ENCODE peak calls at places on chromosomes 7 and 10, in four cellular contexts. G is HepG2, K is GM12878, Q is A549. V is an unnamed sample.

GRCh38 chr7:140349172-140349771 is 49.1 kb downstream of the SLC37A3 start:
- ATAC-seq in G (no peak), Q (no peak), K (no peak), V (no peak)

GRCh38 chr7:82506702-82507101 is 63.1 kb upstream of the CACNA2D1 start:
- ATAC-seq in Q (no peak), G (peak), K (peak), V (peak)

GRCh38 chr7:17599733-17600685 is 301.6 kb downstream of the AHR start:
- ATAC-seq in Q (peak), K (no peak), G (peak), V (no peak)

GRCh38 chr7:155214328-155214986 is 83.2 kb upstream of the INSIG1 start:
- ATAC-seq in K (no peak), G (peak), Q (no peak), V (no peak)

GRCh38 chr7:121187676-121188075 is 141.1 kb upstream of the WNT16 start:
- ATAC-seq in Q (no peak), K (no peak), G (no peak), V (no peak)

GRCh38 chr10:72303424-72304128 is 29.9 kb downstream of the DDIT4 start:
- ATAC-seq in K (no peak), G (peak), Q (no peak), V (no peak)

GRCh38 chr7:148787571-148788295 is 89.0 kb downstream of the CUL1 start:
- ATAC-seq in G (no peak), K (no peak), Q (no peak), V (no peak)

GRCh38 chr10:81784111-81784597 is 90.8 kb upstream of the NRG3 start:
- ATAC-seq in K (no peak), Q (no peak), G (no peak), V (no peak)

GRCh38 chr10:50622497-50623298 is 1.1 kb downstream of the SGMS1 start:
- ATAC-seq in Q (no peak), G (peak), K (peak), V (no peak)

GRCh38 chr7:74194686-74195085 is 15.1 kb upstream of the LAT2 start:
- ATAC-seq in G (no peak), Q (no peak), K (no peak), V (no peak)
- H3K27ac ChIP-seq in G (no peak), Q (no peak), K (no peak), V (no peak)

GRCh38 chr7:31887006-31887405 is 183.2 kb downstream of the PDE1C start:
- ATAC-seq in K (no peak), Q (no peak), G (no peak), V (no peak)

GRCh38 chr7:31885160-31885559 is 185.0 kb downstream of the PDE1C start:
- ATAC-seq in G (no peak), Q (no peak), K (no peak), V (peak)

GRCh38 chr7:31883761-31884164 is 186.4 kb downstream of the PDE1C start:
- ATAC-seq in G (no peak), Q (peak), K (peak), V (peak)

GRCh38 chr7:31878875-31879274 is 191.3 kb downstream of the PDE1C start:
- ATAC-seq in K (no peak), G (no peak), Q (no peak), V (no peak)

DNA sequence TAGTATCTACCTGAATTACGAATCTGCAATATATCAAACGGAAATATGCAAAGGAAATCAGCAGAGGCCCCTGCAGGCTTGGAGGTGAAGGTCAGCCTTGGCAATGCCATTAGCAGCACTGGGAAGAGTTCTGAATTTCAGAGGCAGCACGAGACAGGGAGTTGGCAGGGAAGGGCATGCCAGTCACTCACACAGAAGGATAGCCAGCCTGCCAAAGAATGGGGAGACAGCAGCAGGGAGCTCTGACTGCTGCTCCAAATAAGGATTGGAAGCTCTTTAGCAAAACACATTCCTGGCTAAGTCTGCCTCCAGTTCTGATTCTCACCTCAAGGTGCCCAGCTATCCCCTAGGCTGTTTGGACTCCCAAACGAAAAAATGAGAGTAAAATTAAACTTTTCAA is 188.0 kb downstream of the PDE1C start:
- ATAC-seq in Q (peak), G (no peak), K (no peak), V (peak)
- TF ChIP-seq CTCF in Q (no peak), G (no peak), K (no peak), V (peak)

GRCh38 chr10:77637474-77637985 is at the start of gene KCNMA1:
- ATAC-seq in Q (peak), K (peak), G (no peak), V (peak)
- TF ChIP-seq EP300 in Q (no peak), K (no peak), G (no peak), V (no peak)

DNA sequence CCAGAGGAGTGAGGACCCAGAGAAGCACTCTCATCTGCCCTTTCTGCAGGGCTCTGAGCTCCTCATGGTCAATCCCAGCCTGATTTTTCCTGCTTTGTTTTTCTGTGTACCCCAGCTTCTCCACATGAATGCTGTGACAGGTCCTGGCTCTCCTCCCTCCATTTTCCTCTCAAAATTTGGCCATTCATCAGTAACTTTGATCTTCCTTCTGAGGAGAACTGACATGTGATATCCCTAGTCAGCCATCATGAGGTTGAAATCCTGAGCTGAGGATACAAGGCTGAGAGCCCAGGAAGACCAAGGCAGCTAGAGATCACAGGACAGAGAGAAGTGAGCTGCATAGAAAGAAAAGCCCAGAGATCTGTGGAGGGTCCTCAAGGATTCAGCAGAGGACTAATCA is 203.7 kb downstream of the FGFR2 start:
- ATAC-seq in Q (no peak), G (no peak), K (no peak), V (no peak)
- H3K27ac ChIP-seq in Q (no peak), G (no peak), K (no peak), V (no peak)

GRCh38 chr7:99038086-99038855 is 105.6 kb downstream of the SMURF1 start:
- ATAC-seq in K (no peak), G (no peak), Q (no peak), V (no peak)

GRCh38 chr7:99034932-99035722 is 108.8 kb downstream of the SMURF1 start:
- ATAC-seq in G (no peak), K (no peak), Q (no peak), V (no peak)

GRCh38 chr7:99037327-99037940 is 106.5 kb downstream of the SMURF1 start:
- ATAC-seq in K (no peak), G (no peak), Q (no peak), V (no peak)

GRCh38 chr7:99035723-99036530 is 108.0 kb downstream of the SMURF1 start:
- ATAC-seq in Q (no peak), K (no peak), G (no peak), V (no peak)

GRCh38 chr7:99036531-99037175 is 107.3 kb downstream of the SMURF1 start:
- ATAC-seq in G (peak), Q (peak), K (peak), V (peak)
- TF ChIP-seq CTCF in G (peak), Q (peak), K (no peak), V (no peak)

GRCh38 chr10:57015595-57016303 is 654.7 kb upstream of the ZWINT start:
- ATAC-seq in G (no peak), Q (no peak), K (no peak), V (no peak)
- TF ChIP-seq EP300 in G (no peak), Q (no peak), K (no peak), V (no peak)

GRCh38 chr10:110793128-110793812 is 78.5 kb upstream of the PDCD4 start:
- ATAC-seq in K (no peak), Q (no peak), G (no peak), V (peak)
- H3K27ac ChIP-seq in K (no peak), Q (no peak), G (no peak), V (peak)

DNA sequence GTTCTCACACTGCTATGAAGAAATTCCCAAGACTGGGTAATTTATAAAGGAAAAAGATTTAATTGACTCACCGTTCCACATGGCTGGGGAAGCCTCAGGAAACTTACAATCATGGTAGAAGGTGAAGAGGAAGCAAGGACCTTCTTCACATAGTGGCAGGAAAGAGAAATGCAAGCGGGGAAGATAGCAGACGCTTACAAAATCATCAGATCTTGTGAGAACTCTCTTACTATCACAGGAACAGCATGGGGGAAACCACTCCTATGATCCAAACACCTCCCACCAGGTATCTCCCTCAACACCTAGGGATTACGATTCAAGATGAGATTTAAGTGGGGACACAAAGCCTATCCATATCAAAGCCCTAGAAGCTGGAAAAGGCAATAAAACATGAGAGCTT is 130.8 kb downstream of the MDFIC start:
- ATAC-seq in K (no peak), Q (no peak), G (no peak), V (no peak)
- TF ChIP-seq CTCF in K (no peak), Q (no peak), G (no peak), V (no peak)

GRCh38 chr10:3782456-3783312 is 2.3 kb downstream of the KLF6 start:
- ATAC-seq in G (peak), K (peak), Q (no peak), V (peak)
- TF ChIP-seq EP300 in G (no peak), K (no peak), Q (no peak), V (no peak)

DNA sequence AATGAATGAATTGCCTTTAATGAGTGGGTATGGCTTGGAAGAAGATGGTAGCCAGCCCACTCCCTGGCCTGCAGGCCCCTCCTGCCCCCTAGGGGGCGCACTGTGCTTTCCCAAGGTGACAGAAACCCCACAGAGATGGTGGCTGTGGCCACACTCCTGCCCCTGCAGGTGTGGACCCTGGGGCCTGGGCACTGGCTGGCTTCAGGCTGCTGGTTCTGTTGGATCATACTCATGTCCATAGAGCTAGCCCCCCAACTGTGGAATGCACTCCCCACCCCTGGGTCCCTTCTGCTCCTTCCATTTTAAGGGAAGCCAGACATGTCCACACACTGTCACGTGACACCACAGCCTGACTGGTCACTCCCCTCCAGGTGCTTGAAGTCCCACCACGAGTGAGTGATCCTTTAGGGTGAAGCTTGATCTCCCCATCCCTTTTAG is 44.8 kb downstream of the ZCCHC24 start:
- ATAC-seq in Q (peak), G (peak), K (peak), V (no peak)
- H3K27ac ChIP-seq in Q (no peak), G (no peak), K (no peak), V (peak)

V was measured in gastroesophageal sphincter.